ENCODE peak calls at places on chromosomes 12 and 14, in five cellular contexts. One of them, this sample, is unnamed.
A peak's percentile ranks its signal among the peaks of the same experiment; 100 is the strongest.

GRCh38 chr12:78085562-78086182 is 255.0 kb downstream of the NAV3 start:
- DNase-seq in IMR-90: peak; percentile 74
- DNase-seq in CD4-positive, CD25-positive, alpha-beta regulatory T cell: no peak
- DNase-seq in spleen: no peak
- DNase-seq in Peyer's patch: no peak
- DNase-seq in this sample: no peak

GRCh38 chr14:74014299-74014698 is 4.8 kb downstream of the ENTPD5 start:
- DNase-seq in IMR-90: no peak
- DNase-seq in CD4-positive, CD25-positive, alpha-beta regulatory T cell: no peak
- DNase-seq in spleen: no peak
- DNase-seq in Peyer's patch: no peak
- DNase-seq in this sample: no peak

GRCh38 chr12:99957866-99958466 is 26.8 kb downstream of the ANKS1B start:
- DNase-seq in IMR-90: no peak
- DNase-seq in CD4-positive, CD25-positive, alpha-beta regulatory T cell: no peak
- DNase-seq in spleen: no peak
- DNase-seq in Peyer's patch: no peak
- DNase-seq in this sample: no peak

GRCh38 chr12:1878695-1879094 is 39.8 kb downstream of the CACNA2D4 start:
- DNase-seq in IMR-90: no peak
- DNase-seq in CD4-positive, CD25-positive, alpha-beta regulatory T cell: no peak
- DNase-seq in spleen: no peak
- DNase-seq in Peyer's patch: no peak
- DNase-seq in this sample: no peak

GRCh38 chr12:34223640-34224039 is 201.3 kb downstream of the ALG10 start:
- DNase-seq in IMR-90: no peak
- DNase-seq in CD4-positive, CD25-positive, alpha-beta regulatory T cell: no peak
- DNase-seq in spleen: no peak
- DNase-seq in Peyer's patch: no peak
- DNase-seq in this sample: no peak

GRCh38 chr12:127054531-127054930 is 1212.4 kb upstream of the TMEM132C start:
- DNase-seq in IMR-90: no peak
- DNase-seq in CD4-positive, CD25-positive, alpha-beta regulatory T cell: no peak
- DNase-seq in spleen: no peak
- DNase-seq in Peyer's patch: no peak
- DNase-seq in this sample: no peak

GRCh38 chr14:97491697-97492096 is 694.5 kb downstream of the VRK1 start:
- DNase-seq in IMR-90: no peak
- DNase-seq in CD4-positive, CD25-positive, alpha-beta regulatory T cell: no peak
- DNase-seq in spleen: no peak
- DNase-seq in Peyer's patch: no peak
- DNase-seq in this sample: no peak

GRCh38 chr14:104291123-104292000 is 153.0 kb downstream of the KIF26A start:
- DNase-seq in IMR-90: no peak
- DNase-seq in CD4-positive, CD25-positive, alpha-beta regulatory T cell: no peak
- DNase-seq in spleen: no peak
- DNase-seq in Peyer's patch: no peak
- DNase-seq in this sample: peak; percentile 66

GRCh38 chr12:80116735-80117134 is 17.4 kb downstream of the OTOGL start:
- DNase-seq in IMR-90: no peak
- DNase-seq in CD4-positive, CD25-positive, alpha-beta regulatory T cell: no peak
- DNase-seq in spleen: no peak
- DNase-seq in Peyer's patch: no peak
- DNase-seq in this sample: no peak

GRCh38 chr12:32765906-32766305 is 10.2 kb upstream of the YARS2 start:
- DNase-seq in IMR-90: no peak
- DNase-seq in CD4-positive, CD25-positive, alpha-beta regulatory T cell: no peak
- DNase-seq in spleen: no peak
- DNase-seq in Peyer's patch: no peak
- DNase-seq in this sample: no peak

GRCh38 chr14:26233126-26233525 is 364.7 kb downstream of the NOVA1 start:
- DNase-seq in IMR-90: no peak
- DNase-seq in CD4-positive, CD25-positive, alpha-beta regulatory T cell: no peak
- DNase-seq in spleen: no peak
- DNase-seq in Peyer's patch: no peak
- DNase-seq in this sample: no peak

GRCh38 chr14:105161964-105162363 is 6.6 kb downstream of the JAG2 start:
- DNase-seq in IMR-90: no peak
- DNase-seq in CD4-positive, CD25-positive, alpha-beta regulatory T cell: no peak
- DNase-seq in spleen: no peak
- DNase-seq in Peyer's patch: no peak
- DNase-seq in this sample: no peak

GRCh38 chr14:102229071-102229738 is 75.8 kb downstream of the MOK start:
- DNase-seq in IMR-90: no peak
- DNase-seq in CD4-positive, CD25-positive, alpha-beta regulatory T cell: no peak
- DNase-seq in spleen: peak; percentile 64
- DNase-seq in Peyer's patch: no peak
- DNase-seq in this sample: no peak

GRCh38 chr14:31360919-31361662 is 59.3 kb downstream of the HEATR5A start:
- DNase-seq in IMR-90: peak; percentile 64
- DNase-seq in CD4-positive, CD25-positive, alpha-beta regulatory T cell: no peak
- DNase-seq in spleen: no peak
- DNase-seq in Peyer's patch: no peak
- DNase-seq in this sample: no peak

GRCh38 chr14:69657961-69658360 is 46.6 kb downstream of the SUSD6 start:
- DNase-seq in IMR-90: peak; percentile 42
- DNase-seq in CD4-positive, CD25-positive, alpha-beta regulatory T cell: no peak
- DNase-seq in spleen: no peak
- DNase-seq in Peyer's patch: no peak
- DNase-seq in this sample: no peak

GRCh38 chr12:91893476-91893875 is 252.2 kb downstream of the BTG1 start:
- DNase-seq in IMR-90: no peak
- DNase-seq in CD4-positive, CD25-positive, alpha-beta regulatory T cell: no peak
- DNase-seq in spleen: no peak
- DNase-seq in Peyer's patch: no peak
- DNase-seq in this sample: no peak

GRCh38 chr14:102316048-102316745 is 3.3 kb upstream of the ZNF839 start:
- DNase-seq in IMR-90: peak; percentile 75
- DNase-seq in CD4-positive, CD25-positive, alpha-beta regulatory T cell: peak; percentile 25
- DNase-seq in spleen: peak; percentile 38
- DNase-seq in Peyer's patch: no peak
- DNase-seq in this sample: no peak

GRCh38 chr12:104303538-104304151 is at the start of gene EID3:
- DNase-seq in IMR-90: peak; percentile 73
- DNase-seq in CD4-positive, CD25-positive, alpha-beta regulatory T cell: peak; percentile 86
- DNase-seq in spleen: peak; percentile 98
- DNase-seq in Peyer's patch: peak; percentile 84
- DNase-seq in this sample: no peak

GRCh38 chr14:32224731-32225377 is 21.8 kb upstream of the RNU6-8 start:
- DNase-seq in IMR-90: peak; percentile 54
- DNase-seq in CD4-positive, CD25-positive, alpha-beta regulatory T cell: no peak
- DNase-seq in spleen: no peak
- DNase-seq in Peyer's patch: no peak
- DNase-seq in this sample: no peak

GRCh38 chr14:51614707-51615106 is 37.0 kb upstream of the FRMD6 start:
- DNase-seq in IMR-90: peak; percentile 55
- DNase-seq in CD4-positive, CD25-positive, alpha-beta regulatory T cell: no peak
- DNase-seq in spleen: no peak
- DNase-seq in Peyer's patch: no peak
- DNase-seq in this sample: no peak

GRCh38 chr12:6253278-6253677 is 53.1 kb downstream of the CD9 start:
- DNase-seq in IMR-90: no peak
- DNase-seq in CD4-positive, CD25-positive, alpha-beta regulatory T cell: no peak
- DNase-seq in spleen: no peak
- DNase-seq in Peyer's patch: no peak
- DNase-seq in this sample: no peak

GRCh38 chr14:75234173-75234855 is 44.3 kb upstream of the FOS start:
- DNase-seq in IMR-90: peak; percentile 90
- DNase-seq in CD4-positive, CD25-positive, alpha-beta regulatory T cell: no peak
- DNase-seq in spleen: no peak
- DNase-seq in Peyer's patch: no peak
- DNase-seq in this sample: no peak

GRCh38 chr14:70281938-70282337 is 77.5 kb downstream of the COX16 start:
- DNase-seq in IMR-90: no peak
- DNase-seq in CD4-positive, CD25-positive, alpha-beta regulatory T cell: no peak
- DNase-seq in spleen: no peak
- DNase-seq in Peyer's patch: no peak
- DNase-seq in this sample: no peak

GRCh38 chr12:46219892-46220655 is 48.8 kb downstream of the SLC38A1 start:
- DNase-seq in IMR-90: peak; percentile 86
- DNase-seq in CD4-positive, CD25-positive, alpha-beta regulatory T cell: peak; percentile 73
- DNase-seq in spleen: no peak
- DNase-seq in Peyer's patch: peak; percentile 40
- DNase-seq in this sample: no peak

GRCh38 chr12:17875230-17875629 is 214.8 kb downstream of the RERGL start:
- DNase-seq in IMR-90: no peak
- DNase-seq in CD4-positive, CD25-positive, alpha-beta regulatory T cell: no peak
- DNase-seq in spleen: no peak
- DNase-seq in Peyer's patch: no peak
- DNase-seq in this sample: no peak

GRCh38 chr12:57208116-57208945 is 8.3 kb upstream of the NXPH4 start:
- DNase-seq in IMR-90: no peak
- DNase-seq in CD4-positive, CD25-positive, alpha-beta regulatory T cell: no peak
- DNase-seq in spleen: no peak
- DNase-seq in Peyer's patch: no peak
- DNase-seq in this sample: no peak

GRCh38 chr14:68427550-68427890 is 365.3 kb downstream of the ZFP36L1 start:
- DNase-seq in IMR-90: no peak
- DNase-seq in CD4-positive, CD25-positive, alpha-beta regulatory T cell: no peak
- DNase-seq in spleen: no peak
- DNase-seq in Peyer's patch: no peak
- DNase-seq in this sample: no peak

GRCh38 chr14:104577457-104578301 is 1.9 kb upstream of the C14orf180 start:
- DNase-seq in IMR-90: no peak
- DNase-seq in CD4-positive, CD25-positive, alpha-beta regulatory T cell: no peak
- DNase-seq in spleen: no peak
- DNase-seq in Peyer's patch: no peak
- DNase-seq in this sample: no peak

GRCh38 chr12:1936406-1937320 is 18.2 kb upstream of the CACNA2D4 start:
- DNase-seq in IMR-90: peak; percentile 82
- DNase-seq in CD4-positive, CD25-positive, alpha-beta regulatory T cell: no peak
- DNase-seq in spleen: peak; percentile 66
- DNase-seq in Peyer's patch: no peak
- DNase-seq in this sample: no peak

GRCh38 chr12:62304560-62304959 is 44.4 kb downstream of the USP15 start:
- DNase-seq in IMR-90: no peak
- DNase-seq in CD4-positive, CD25-positive, alpha-beta regulatory T cell: no peak
- DNase-seq in spleen: no peak
- DNase-seq in Peyer's patch: no peak
- DNase-seq in this sample: no peak

GRCh38 chr12:62305778-62306177 is 45.6 kb downstream of the USP15 start:
- DNase-seq in IMR-90: no peak
- DNase-seq in CD4-positive, CD25-positive, alpha-beta regulatory T cell: no peak
- DNase-seq in spleen: no peak
- DNase-seq in Peyer's patch: no peak
- DNase-seq in this sample: no peak

GRCh38 chr12:62301080-62301798 is 41.0 kb downstream of the USP15 start:
- DNase-seq in IMR-90: no peak
- DNase-seq in CD4-positive, CD25-positive, alpha-beta regulatory T cell: no peak
- DNase-seq in spleen: no peak
- DNase-seq in Peyer's patch: no peak
- DNase-seq in this sample: no peak

GRCh38 chr12:62299617-62300016 is 39.4 kb downstream of the USP15 start:
- DNase-seq in IMR-90: no peak
- DNase-seq in CD4-positive, CD25-positive, alpha-beta regulatory T cell: no peak
- DNase-seq in spleen: no peak
- DNase-seq in Peyer's patch: no peak
- DNase-seq in this sample: no peak

GRCh38 chr12:62301799-62302133 is 41.6 kb downstream of the USP15 start:
- DNase-seq in IMR-90: no peak
- DNase-seq in CD4-positive, CD25-positive, alpha-beta regulatory T cell: no peak
- DNase-seq in spleen: no peak
- DNase-seq in Peyer's patch: no peak
- DNase-seq in this sample: no peak
- H3K36me3 ChIP-seq in IMR-90: peaks cover 18% of the 10 kb centered on the region
- H3K36me3 ChIP-seq in CD4-positive, CD25-positive, alpha-beta regulatory T cell: peaks cover 82% of the 10 kb centered on the region
- H3K36me3 ChIP-seq in spleen: peaks cover 54% of the 10 kb centered on the region
- H3K36me3 ChIP-seq in Peyer's patch: no peaks in the 10 kb centered on the region
- H3K36me3 ChIP-seq in this sample: peaks cover 39% of the 10 kb centered on the region

DNA sequence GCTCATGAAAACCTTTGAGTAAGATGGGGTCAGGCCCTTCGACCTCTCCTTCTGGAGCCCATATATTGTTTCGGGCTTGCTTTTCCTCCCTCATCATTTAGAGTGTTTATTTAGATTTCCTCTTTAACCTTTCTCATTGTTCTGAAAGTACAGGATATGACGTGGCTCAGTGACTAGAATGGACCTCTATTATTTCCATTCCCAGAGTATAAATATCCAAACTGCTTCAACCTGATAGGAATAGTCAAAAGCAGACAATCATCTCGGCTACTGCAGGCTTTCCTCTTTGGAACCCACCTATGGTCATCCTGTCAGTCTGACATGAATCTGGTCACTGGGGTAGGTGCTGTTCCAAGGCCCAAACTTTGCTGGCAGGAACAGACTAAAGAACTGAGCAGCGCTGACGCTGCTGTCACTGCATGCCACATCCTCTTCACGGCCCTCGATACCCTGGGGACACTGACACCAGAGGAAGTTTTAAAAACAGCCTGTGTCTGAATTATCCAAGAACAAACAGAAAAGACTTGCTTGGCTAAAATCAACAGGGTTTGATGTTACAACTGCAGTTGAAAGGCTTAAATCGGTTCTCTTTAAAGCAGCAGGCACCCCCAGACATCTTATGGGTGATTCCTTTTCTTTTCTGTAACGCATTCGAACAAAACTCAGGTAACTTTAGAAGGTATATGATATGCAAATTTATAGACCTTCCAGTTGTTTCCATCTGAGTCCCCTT is 5.0 kb upstream of the DDX47 start:
- DNase-seq in IMR-90: peak; percentile 71
- DNase-seq in CD4-positive, CD25-positive, alpha-beta regulatory T cell: peak; percentile 18
- DNase-seq in spleen: peak; percentile 92
- DNase-seq in Peyer's patch: peak; percentile 85
- DNase-seq in this sample: no peak
- H3K4me3 ChIP-seq in IMR-90: no peak overlapping the region
- H3K4me3 ChIP-seq in CD4-positive, CD25-positive, alpha-beta regulatory T cell: peak overlapping the region; percentile 68
- H3K4me3 ChIP-seq in spleen: peak overlapping the region; percentile 39
- H3K4me3 ChIP-seq in Peyer's patch: no peak overlapping the region
- H3K4me3 ChIP-seq in this sample: no peak overlapping the region

GRCh38 chr12:112258926-112259325 is 123.3 kb downstream of the HECTD4 start:
- DNase-seq in IMR-90: no peak
- DNase-seq in CD4-positive, CD25-positive, alpha-beta regulatory T cell: no peak
- DNase-seq in spleen: no peak
- DNase-seq in Peyer's patch: no peak
- DNase-seq in this sample: no peak
- H3K36me3 ChIP-seq in IMR-90: peaks cover 15% of the 10 kb centered on the region
- H3K36me3 ChIP-seq in CD4-positive, CD25-positive, alpha-beta regulatory T cell: peaks cover 49% of the 10 kb centered on the region
- H3K36me3 ChIP-seq in spleen: peaks cover 68% of the 10 kb centered on the region
- H3K36me3 ChIP-seq in Peyer's patch: no peaks in the 10 kb centered on the region
- H3K36me3 ChIP-seq in this sample: peaks cover 33% of the 10 kb centered on the region

DNA sequence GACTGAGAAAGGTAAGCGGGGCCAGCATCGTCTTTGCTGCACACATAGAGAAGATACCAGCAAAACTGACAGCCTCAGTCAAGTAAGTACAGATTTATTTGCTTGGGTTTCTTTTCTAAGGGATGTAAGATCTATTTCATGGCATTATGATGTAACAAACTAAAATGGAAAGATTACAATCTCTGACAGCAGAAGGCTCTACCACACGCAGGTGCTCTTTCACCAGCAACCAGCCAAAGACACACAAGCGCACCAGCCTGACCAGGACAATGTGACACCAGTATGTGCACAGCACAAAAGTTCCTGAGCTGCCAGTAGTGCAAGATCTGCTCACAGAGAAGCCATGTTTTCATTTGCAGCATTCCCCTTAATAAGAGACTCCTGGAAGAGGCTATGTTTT is 311.1 kb downstream of the MED13L start:
- DNase-seq in IMR-90: no peak
- DNase-seq in CD4-positive, CD25-positive, alpha-beta regulatory T cell: no peak
- DNase-seq in spleen: no peak
- DNase-seq in Peyer's patch: no peak
- DNase-seq in this sample: no peak
- H3K4me3 ChIP-seq in IMR-90: no peak overlapping the region
- H3K4me3 ChIP-seq in CD4-positive, CD25-positive, alpha-beta regulatory T cell: no peak overlapping the region
- H3K4me3 ChIP-seq in spleen: no peak overlapping the region
- H3K4me3 ChIP-seq in Peyer's patch: no peak overlapping the region
- H3K4me3 ChIP-seq in this sample: no peak overlapping the region

This sample was measured in NT2/D1.